ENCODE peak calls at places on chromosomes 5 and 9, in five cellular contexts. Y, F, O, I and H are unnamed samples.
A peak's percentile ranks its signal among the peaks of the same experiment; 100 is the strongest.

GRCh38 chr5:172887735-172888134 is 53.7 kb downstream of the ERGIC1 start:
- DNase-seq in O (no peak), F (no peak), Y (no peak), I (no peak), H (no peak)

GRCh38 chr9:95094002-95094401 is 223.5 kb downstream of the FANCC start:
- DNase-seq in I (no peak), O (no peak), F (no peak), Y (no peak), H (no peak)

GRCh38 chr5:1772634-1773033 is 27.0 kb downstream of the MRPL36 start:
- DNase-seq in Y (no peak), O (no peak), F (no peak), I (no peak), H (no peak)

GRCh38 chr5:175045820-175046219 is 321.4 kb downstream of the MSX2 start:
- DNase-seq in F (no peak), O (no peak), Y (no peak), I (no peak), H (no peak)

GRCh38 chr5:50958852-50959457 is 292.5 kb downstream of the PARP8 start:
- DNase-seq in Y (peak; percentile 34), O (no peak), I (peak; percentile 12), F (no peak), H (no peak)

GRCh38 chr5:109844695-109845094 is 155.0 kb downstream of the MAN2A1 start:
- DNase-seq in F (no peak), I (no peak), O (no peak), Y (peak; percentile 22), H (no peak)

GRCh38 chr5:9851458-9851857 is 221.3 kb upstream of the TAS2R1 start:
- DNase-seq in O (no peak), Y (no peak), I (no peak), F (no peak), H (no peak)

GRCh38 chr9:25129537-25129936 is 548.7 kb downstream of the TUSC1 start:
- DNase-seq in O (no peak), F (no peak), Y (no peak), I (no peak), H (no peak)

GRCh38 chr5:35345222-35345621 is 114.9 kb upstream of the PRLR start:
- DNase-seq in Y (no peak), O (no peak), F (no peak), I (no peak), H (no peak)

GRCh38 chr5:6446626-6447309 is 1.9 kb upstream of the UBE2QL1 start:
- DNase-seq in O (peak; percentile 54), Y (no peak), F (no peak), I (no peak), H (peak; percentile 4)

GRCh38 chr9:133490865-133491655 is 12.2 kb upstream of the SLC2A6 start:
- DNase-seq in Y (no peak), I (no peak), O (no peak), F (no peak), H (no peak)

GRCh38 chr5:17087035-17087434 is 130.4 kb upstream of the BASP1 start:
- DNase-seq in Y (no peak), F (no peak), O (no peak), I (no peak), H (no peak)

GRCh38 chr9:91119147-91119546 is 242.6 kb downstream of the AUH start:
- DNase-seq in Y (no peak), F (no peak), I (no peak), O (no peak), H (no peak)

GRCh38 chr5:137954131-137954879 is 65.0 kb downstream of the PKD2L2 start:
- DNase-seq in Y (no peak), I (no peak), O (no peak), F (no peak), H (no peak)

GRCh38 chr5:93247126-93247525 is 333.9 kb downstream of the NR2F1-AS1 start:
- DNase-seq in F (no peak), O (no peak), I (no peak), Y (no peak), H (no peak)

GRCh38 chr5:53362521-53362941 is 117.9 kb upstream of the FST start:
- DNase-seq in F (no peak), Y (no peak), I (no peak), O (no peak), H (no peak)

GRCh38 chr9:104872959-104873850 is 54.8 kb downstream of the ABCA1 start:
- DNase-seq in F (no peak), I (no peak), Y (no peak), O (peak; percentile 67), H (no peak)

GRCh38 chr9:88932766-88933165 is 58.5 kb upstream of the S1PR3 start:
- DNase-seq in Y (no peak), O (no peak), I (no peak), F (peak; percentile 21), H (no peak)

GRCh38 chr5:116410345-116410890 is 164.2 kb downstream of the SEMA6A start:
- DNase-seq in I (no peak), F (no peak), O (no peak), Y (no peak), H (no peak)

GRCh38 chr9:109295475-109296110 is 25.3 kb downstream of the EPB41L4B start:
- DNase-seq in F (no peak), Y (no peak), O (no peak), I (no peak), H (no peak)

GRCh38 chr9:91714020-91714721 is 235.9 kb downstream of the ROR2 start:
- DNase-seq in Y (no peak), F (peak; percentile 64), I (peak; percentile 26), O (no peak), H (no peak)

GRCh38 chr5:135295852-135296251 is 103.2 kb downstream of the MACROH2A1 start:
- DNase-seq in I (no peak), F (no peak), Y (no peak), O (no peak), H (no peak)

GRCh38 chr9:82334286-82334685 is 345.7 kb downstream of the SPATA31D1 start:
- DNase-seq in Y (no peak), I (no peak), F (no peak), O (no peak), H (no peak)

GRCh38 chr9:98701576-98701975 is 7.2 kb downstream of the GABBR2 start:
- DNase-seq in F (no peak), I (no peak), Y (no peak), O (no peak), H (no peak)
- H3K27me3 ChIP-seq in F (peaks cover 13% of the 10 kb centered on the region), I (peaks cover 4% of the 10 kb centered on the region), Y (no peaks in the 10 kb centered on the region), O (peaks cover 3% of the 10 kb centered on the region), H (peaks cover 9% of the 10 kb centered on the region)

GRCh38 chr9:78028926-78029325 is 2.7 kb downstream of the GNAQ start:
- DNase-seq in O (no peak), I (no peak), Y (no peak), F (no peak), H (no peak)
- H3K27ac ChIP-seq in O (peak overlapping the region; percentile 85), I (no peak overlapping the region), Y (peak overlapping the region; percentile 5), F (no peak overlapping the region), H (no peak overlapping the region)

GRCh38 chr5:149147673-149148072 is 6.4 kb downstream of the ABLIM3 start:
- DNase-seq in O (no peak), F (no peak), Y (no peak), I (no peak), H (no peak)

GRCh38 chr5:149143470-149143869 is 2.2 kb downstream of the ABLIM3 start:
- DNase-seq in Y (no peak), I (no peak), O (no peak), F (no peak), H (no peak)

GRCh38 chr5:149145138-149145537 is 3.8 kb downstream of the ABLIM3 start:
- DNase-seq in Y (no peak), I (no peak), O (no peak), F (no peak), H (no peak)

GRCh38 chr5:149141957-149142851 is 911 bp downstream of the ABLIM3 start:
- DNase-seq in I (peak; percentile 20), F (no peak), Y (no peak), O (peak; percentile 73), H (no peak)

GRCh38 chr5:149144637-149145036 is 3.3 kb downstream of the ABLIM3 start:
- DNase-seq in O (no peak), Y (no peak), I (no peak), F (no peak), H (no peak)
- H3K4me1 ChIP-seq in O (peaks cover 58% of the 10 kb centered on the region), Y (peaks cover 10% of the 10 kb centered on the region), I (peaks cover 4% of the 10 kb centered on the region), F (no peaks in the 10 kb centered on the region), H (peaks cover 10% of the 10 kb centered on the region)

DNA sequence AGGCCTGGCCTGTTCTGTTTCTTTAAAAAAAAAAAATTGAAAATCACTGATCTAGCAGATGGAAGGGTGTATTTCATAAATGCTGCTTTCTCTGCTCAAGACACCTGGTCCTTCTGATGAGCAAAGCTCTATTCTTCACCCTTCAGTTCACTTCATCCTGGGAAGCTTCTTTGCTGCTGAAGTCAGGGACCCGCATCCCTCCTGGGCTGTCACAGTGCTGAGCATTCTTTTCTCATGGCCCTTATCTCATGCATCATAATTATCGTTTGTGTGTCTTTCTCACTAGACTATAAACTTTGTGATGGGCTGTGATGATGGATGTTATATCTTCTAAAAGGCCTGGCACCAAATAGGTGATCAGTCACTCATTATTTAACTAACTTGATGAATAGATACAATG is 461.0 kb downstream of the GADD45G start:
- DNase-seq in Y (no peak), O (no peak), F (no peak), I (no peak), H (no peak)
- H3K27me3 ChIP-seq in Y (peaks cover 4% of the 10 kb centered on the region), O (no peaks in the 10 kb centered on the region), F (no peaks in the 10 kb centered on the region), I (no peaks in the 10 kb centered on the region), H (peaks cover 8% of the 10 kb centered on the region)